ENCODE peak calls at places on chromosomes 11 and 22, in eight cellular contexts. Y is EL, R is HEK293T, I is prostate gland, H is activated T-helper 1 cell treated with Interleukin-2 at 50 U/mL for 16 hours, O is H7, F is kidney tubule cell, W is neural crest cell. A is an unnamed sample.

GRCh38 chr22:22407061-22407460 is 101.5 kb downstream of the ZNF280B start:
- DNase-seq in F (no peak), O (no peak), I (no peak), H (no peak), Y (no peak), W (no peak), R (no peak), A (no peak)

GRCh38 chr11:102800774-102801173 is 2.8 kb upstream of the MMP1 start:
- DNase-seq in W (no peak), F (no peak), Y (no peak), R (no peak), H (no peak), O (no peak), I (no peak), A (no peak)

GRCh38 chr11:2775626-2776350 is 76.0 kb upstream of the KCNQ1OT1 start:
- DNase-seq in Y (no peak), W (peak), H (no peak), F (no peak), O (peak), R (no peak), I (peak), A (no peak)

GRCh38 chr11:94652735-94653284 is 85.6 kb downstream of the PIWIL4 start:
- DNase-seq in I (no peak), W (no peak), F (no peak), O (no peak), Y (no peak), R (no peak), H (no peak), A (no peak)

GRCh38 chr11:112477152-112477928 is 216.7 kb upstream of the PLET1 start:
- DNase-seq in W (no peak), I (no peak), F (no peak), H (no peak), R (no peak), O (no peak), Y (no peak), A (no peak)

GRCh38 chr11:64127267-64128072 is 38.4 kb downstream of the MACROD1 start:
- DNase-seq in I (no peak), O (peak), H (no peak), R (no peak), W (no peak), F (no peak), Y (no peak), A (no peak)

GRCh38 chr11:126542621-126543020 is 187.1 kb downstream of the ST3GAL4 start:
- DNase-seq in I (no peak), H (no peak), R (no peak), O (no peak), W (no peak), Y (peak), F (no peak), A (no peak)

GRCh38 chr11:116073854-116074837 is 569.9 kb upstream of the CADM1 start:
- DNase-seq in F (peak), H (no peak), I (no peak), O (no peak), Y (no peak), R (no peak), W (peak), A (no peak)

GRCh38 chr11:121465709-121466062 is 12.9 kb upstream of the SORL1-AS1 start:
- DNase-seq in H (no peak), O (no peak), F (no peak), R (no peak), I (no peak), Y (no peak), W (no peak), A (no peak)

GRCh38 chr11:120883404-120884135 is 140.3 kb upstream of the TBCEL start:
- DNase-seq in W (no peak), F (no peak), O (peak), H (no peak), R (no peak), I (peak), Y (peak), A (peak)

GRCh38 chr11:124415356-124415923 is 9.2 kb downstream of the OR8B4 start:
- DNase-seq in R (no peak), O (peak), Y (peak), I (no peak), F (peak), W (no peak), H (no peak), A (no peak)

GRCh38 chr11:46251954-46252353 is 25.5 kb upstream of the CREB3L1 start:
- DNase-seq in H (no peak), O (no peak), Y (no peak), I (no peak), F (no peak), R (no peak), W (no peak), A (no peak)

GRCh38 chr11:2954263-2954662 is 25.0 kb upstream of the PHLDA2 start:
- DNase-seq in W (no peak), H (no peak), Y (no peak), F (peak), I (no peak), R (no peak), O (no peak), A (no peak)

GRCh38 chr11:80595011-80595410 is 1154.2 kb upstream of the TENM4 start:
- DNase-seq in W (no peak), O (no peak), F (no peak), Y (no peak), R (no peak), H (no peak), I (no peak), A (peak)

GRCh38 chr11:87128372-87128771 is 90.6 kb downstream of the TMEM135 start:
- DNase-seq in F (no peak), R (no peak), Y (no peak), W (no peak), I (no peak), H (no peak), O (no peak), A (no peak)